ENCODE peak calls at places on chromosomes 13 and 19, in nine cellular contexts. G is heart left ventricle, V is BE2C, Q is mammary epithelial cell, Z is PC-9, U is fibroblast of pulmonary artery, S is astrocyte, Y is cardiac muscle cell, I is pancreas. P is an unnamed sample.

GRCh38 chr19:35347171-35347929 is at the start of gene FFAR1:
- DNase-seq in G (no peak), V (no peak), Q (no peak), Z (no peak), U (no peak), S (no peak), Y (no peak), I (no peak), P (no peak)

GRCh38 chr13:112134150-112135075 is 67.5 kb downstream of the SOX1 start:
- DNase-seq in G (no peak), V (no peak), Q (no peak), Z (no peak), U (no peak), S (no peak), Y (no peak), I (no peak), P (no peak)

GRCh38 chr19:1923319-1923718 is 17.7 kb upstream of the CSNK1G2 start:
- DNase-seq in G (no peak), V (no peak), Q (no peak), Z (no peak), U (no peak), S (no peak), Y (no peak), I (no peak), P (no peak)

GRCh38 chr19:47036233-47036651 is 12.2 kb downstream of the TMEM160 start:
- DNase-seq in G (no peak), V (peak; percentile 65), Q (no peak), Z (no peak), U (no peak), S (no peak), Y (no peak), I (no peak), P (no peak)

GRCh38 chr13:98133949-98134348 is 8.9 kb upstream of the FARP1 start:
- DNase-seq in G (no peak), V (no peak), Q (no peak), Z (no peak), U (no peak), S (no peak), Y (no peak), I (no peak), P (no peak)

GRCh38 chr19:8094336-8094735 is 41.8 kb downstream of the CCL25 start:
- DNase-seq in G (no peak), V (no peak), Q (no peak), Z (no peak), U (no peak), S (no peak), Y (no peak), I (no peak), P (no peak)

GRCh38 chr19:44745386-44745831 is 3.1 kb upstream of the BCL3 start:
- DNase-seq in G (peak; percentile 83), V (peak; percentile 42), Q (peak; percentile 43), Z (peak; percentile 55), U (peak; percentile 92), S (peak; percentile 72), Y (peak; percentile 92), I (peak; percentile 50), P (no peak)

GRCh38 chr13:40433577-40433976 is 232.9 kb downstream of the FOXO1 start:
- DNase-seq in G (no peak), V (no peak), Q (no peak), Z (no peak), U (no peak), S (no peak), Y (no peak), I (no peak), P (no peak)

GRCh38 chr13:67408823-67409222 is 178.7 kb upstream of the PCDH9 start:
- DNase-seq in G (no peak), V (no peak), Q (peak; percentile 1), Z (no peak), U (peak; percentile 54), S (no peak), Y (peak; percentile 61), I (no peak), P (no peak)

GRCh38 chr19:49954092-49954825 is 6.7 kb downstream of the SIGLEC11 start:
- DNase-seq in G (no peak), V (no peak), Q (no peak), Z (peak; percentile 31), U (peak; percentile 60), S (no peak), Y (peak; percentile 80), I (no peak), P (no peak)

GRCh38 chr19:56282809-56283208 is 10.3 kb downstream of the EDDM13 start:
- DNase-seq in G (no peak), V (no peak), Q (no peak), Z (no peak), U (no peak), S (no peak), Y (no peak), I (no peak), P (no peak)

GRCh38 chr19:36686365-36687213 is 823 bp upstream of the ZNF567 start:
- DNase-seq in G (peak; percentile 31), V (peak; percentile 7), Q (no peak), Z (no peak), U (peak; percentile 14), S (peak; percentile 2), Y (peak; percentile 9), I (peak; percentile 9), P (no peak)

GRCh38 chr13:51618626-51619025 is 34.4 kb downstream of the WDFY2 start:
- DNase-seq in G (no peak), V (no peak), Q (peak; percentile 79), Z (no peak), U (peak; percentile 54), S (no peak), Y (peak; percentile 59), I (no peak), P (no peak)

GRCh38 chr19:8468761-8469458 is 24.1 kb downstream of the HNRNPM start:
- DNase-seq in G (no peak), V (no peak), Q (no peak), Z (no peak), U (no peak), S (peak; percentile 12), Y (peak; percentile 38), I (no peak), P (no peak)

GRCh38 chr13:99997702-99998219 is 16.2 kb downstream of the ZIC2 start:
- DNase-seq in G (no peak), V (no peak), Q (no peak), Z (no peak), U (no peak), S (no peak), Y (no peak), I (no peak), P (no peak)

GRCh38 chr13:48813518-48813917 is 159.8 kb downstream of the CYSLTR2 start:
- DNase-seq in G (no peak), V (no peak), Q (no peak), Z (no peak), U (no peak), S (no peak), Y (no peak), I (no peak), P (no peak)

DNA sequence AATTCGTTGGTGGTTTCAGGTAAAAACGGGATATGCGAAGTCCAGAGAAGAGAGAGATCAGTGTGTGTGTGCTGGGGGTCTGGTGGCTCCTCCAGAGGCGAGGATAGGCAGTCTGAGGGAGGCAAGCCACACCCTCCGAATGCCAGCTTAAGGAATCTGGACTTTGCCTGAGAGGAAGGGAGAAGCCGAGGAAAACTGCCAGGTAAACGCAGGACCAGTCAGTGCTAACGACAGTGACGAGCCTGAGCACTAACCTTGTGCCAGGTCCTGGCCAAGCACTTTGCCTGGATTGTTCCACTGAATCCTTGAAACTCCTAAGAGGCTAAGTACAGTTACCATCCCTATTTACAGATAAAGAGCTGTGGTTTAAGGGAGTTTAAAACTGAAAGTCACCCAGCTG is 15.3 kb downstream of the SMG9 start:
- DNase-seq in G (no peak), V (no peak), Q (no peak), Z (no peak), U (no peak), S (no peak), Y (no peak), I (no peak), P (no peak)
- TF ChIP-seq CTCF in G (no peak), V (no peak), Q (no peak), Z (no peak), U (no peak), S (no peak), Y (no peak), I (no peak), P (no peak)

GRCh38 chr13:72920097-72920496 is 138.2 kb downstream of the PIBF1 start:
- DNase-seq in G (peak; percentile 40), V (no peak), Q (peak; percentile 1), Z (no peak), U (peak; percentile 3), S (peak; percentile 9), Y (no peak), I (no peak), P (no peak)
- H3K4me3 ChIP-seq in G (no peak overlapping the region), V (no peak overlapping the region), Q (no peak overlapping the region), Z (no peak overlapping the region), U (no peak overlapping the region), S (no peak overlapping the region), Y (no peak overlapping the region), I (no peak overlapping the region), P (no peak overlapping the region)

GRCh38 chr13:43196750-43197149 is 173.4 kb downstream of the DNAJC15 start:
- DNase-seq in G (no peak), V (no peak), Q (no peak), Z (no peak), U (no peak), S (no peak), Y (no peak), I (no peak), P (no peak)

GRCh38 chr13:43195112-43195511 is 171.7 kb downstream of the DNAJC15 start:
- DNase-seq in G (no peak), V (no peak), Q (no peak), Z (no peak), U (no peak), S (no peak), Y (no peak), I (no peak), P (no peak)

GRCh38 chr13:43193789-43194188 is 170.4 kb downstream of the DNAJC15 start:
- DNase-seq in G (no peak), V (no peak), Q (no peak), Z (no peak), U (no peak), S (no peak), Y (no peak), I (no peak), P (no peak)

GRCh38 chr13:43195551-43195950 is 172.2 kb downstream of the DNAJC15 start:
- DNase-seq in G (no peak), V (no peak), Q (no peak), Z (no peak), U (no peak), S (no peak), Y (no peak), I (no peak), P (no peak)

DNA sequence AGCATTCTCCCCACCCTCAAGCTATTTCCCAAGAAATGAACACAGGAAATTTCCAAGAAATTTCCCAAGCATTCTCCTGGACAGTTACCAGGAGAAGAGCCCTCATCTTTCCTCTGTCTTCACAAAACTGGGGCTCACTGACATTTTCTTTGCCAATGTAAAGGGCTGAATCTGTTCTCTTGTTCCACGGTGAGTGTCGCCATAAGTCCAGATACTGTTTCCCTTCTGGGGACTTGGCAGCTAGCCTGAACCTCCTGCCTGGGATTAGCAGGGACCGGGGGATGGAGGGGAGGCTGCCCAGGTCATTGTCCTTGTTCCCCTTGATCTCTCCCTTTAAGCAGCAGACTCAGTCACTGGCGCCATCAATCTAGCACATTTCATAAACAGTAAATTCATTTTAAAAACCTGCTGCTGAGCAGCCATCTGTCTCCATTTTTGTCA is 172.8 kb downstream of the DNAJC15 start:
- DNase-seq in G (peak; percentile 60), V (peak; percentile 74), Q (no peak), Z (no peak), U (peak; percentile 53), S (no peak), Y (peak; percentile 53), I (no peak), P (no peak)
- TF ChIP-seq CTCF in G (no peak), V (peak; percentile 52), Q (no peak), Z (no peak), U (no peak), S (no peak), Y (peak; percentile 25), I (no peak), P (no peak)

GRCh38 chr13:44305845-44306244 is 67.8 kb upstream of the SERP2 start:
- DNase-seq in G (no peak), V (no peak), Q (peak; percentile 43), Z (peak; percentile 12), U (no peak), S (peak; percentile 78), Y (no peak), I (no peak), P (no peak)
- H3K4me3 ChIP-seq in G (no peak overlapping the region), V (no peak overlapping the region), Q (no peak overlapping the region), Z (peak overlapping the region; percentile 47), U (no peak overlapping the region), S (peak overlapping the region; percentile 21), Y (no peak overlapping the region), I (no peak overlapping the region), P (no peak overlapping the region)

P was measured in LNCaP clone FGC.